ENCODE peak calls at places on chromosomes 13 and 19, in eight cellular contexts. G, U, E, M, K, I, N and Z are unnamed samples.

GRCh38 chr19:12867120-12868099 is 13.8 kb downstream of the DNASE2 start:
- DNase-seq in G (no peak), U (peak), E (peak), M (no peak), K (no peak), I (peak), N (peak), Z (peak)

GRCh38 chr19:39531834-39532232 is 819 bp downstream of the EID2B start:
- DNase-seq in G (peak), U (no peak), E (no peak), M (no peak), K (no peak), I (no peak), N (no peak), Z (no peak)

GRCh38 chr19:913080-913748 is at the start of gene R3HDM4:
- DNase-seq in G (peak), U (no peak), E (peak), M (no peak), K (peak), I (peak), N (peak), Z (peak)

GRCh38 chr13:40609972-40610726 is 56.3 kb downstream of the FOXO1 start:
- DNase-seq in G (no peak), U (peak), E (no peak), M (no peak), K (no peak), I (no peak), N (no peak), Z (no peak)

GRCh38 chr19:57888494-57889231 is at the start of gene ZNF814:
- DNase-seq in G (peak), U (peak), E (peak), M (no peak), K (peak), I (peak), N (peak), Z (peak)

GRCh38 chr13:34627499-34627898 is 314.6 kb upstream of the NBEA start:
- DNase-seq in G (no peak), U (no peak), E (no peak), M (no peak), K (no peak), I (no peak), N (no peak), Z (no peak)

GRCh38 chr19:14147797-14148605 is 11.6 kb upstream of the ASF1B start:
- DNase-seq in G (peak), U (peak), E (peak), M (peak), K (peak), I (peak), N (peak), Z (peak)

GRCh38 chr19:39557791-39558622 is 18.0 kb upstream of the EID2 start:
- DNase-seq in G (no peak), U (no peak), E (no peak), M (peak), K (no peak), I (no peak), N (no peak), Z (no peak)

GRCh38 chr19:9935409-9936062 is 779 bp downstream of the OLFM2 start:
- DNase-seq in G (no peak), U (no peak), E (no peak), M (no peak), K (no peak), I (peak), N (no peak), Z (no peak)

GRCh38 chr13:39196957-39197644 is 158.8 kb downstream of the NHLRC3 start:
- DNase-seq in G (no peak), U (no peak), E (no peak), M (no peak), K (no peak), I (no peak), N (no peak), Z (no peak)

GRCh38 chr13:33110386-33110712 is 94.1 kb downstream of the KL start:
- DNase-seq in G (no peak), U (no peak), E (no peak), M (no peak), K (no peak), I (no peak), N (no peak), Z (no peak)

GRCh38 chr19:40084948-40085347 is 5.8 kb downstream of the ZNF780A start:
- DNase-seq in G (no peak), U (no peak), E (no peak), M (peak), K (no peak), I (no peak), N (no peak), Z (no peak)

GRCh38 chr19:56191115-56191514 is 6.5 kb downstream of the ZSCAN5B start:
- DNase-seq in G (no peak), U (no peak), E (no peak), M (no peak), K (no peak), I (no peak), N (no peak), Z (no peak)

GRCh38 chr13:112885782-112886268 is 83.2 kb upstream of the MCF2L start:
- DNase-seq in G (peak), U (peak), E (peak), M (peak), K (peak), I (peak), N (peak), Z (no peak)

GRCh38 chr13:110574161-110574560 is 12.6 kb upstream of the RAB20 start:
- DNase-seq in G (no peak), U (no peak), E (no peak), M (no peak), K (no peak), I (no peak), N (no peak), Z (no peak)

GRCh38 chr13:94987869-94988268 is 275.5 kb upstream of the SOX21 start:
- DNase-seq in G (no peak), U (no peak), E (no peak), M (no peak), K (no peak), I (no peak), N (no peak), Z (no peak)

GRCh38 chr19:37313335-37313627 is 57.6 kb upstream of the ZNF527 start:
- DNase-seq in G (no peak), U (no peak), E (no peak), M (no peak), K (no peak), I (no peak), N (no peak), Z (no peak)
- H3K27ac ChIP-seq in G (peak), U (no peak), E (no peak), M (no peak), K (no peak), I (no peak), N (no peak), Z (no peak)

GRCh38 chr19:37551123-37551993 is 43.2 kb downstream of the ZNF571 start:
- DNase-seq in G (no peak), U (peak), E (no peak), M (no peak), K (no peak), I (no peak), N (no peak), Z (peak)
- TF ChIP-seq CTCF in G (no peak), U (peak), E (no peak), M (no peak), K (no peak), I (peak), N (no peak), Z (peak)

DNA sequence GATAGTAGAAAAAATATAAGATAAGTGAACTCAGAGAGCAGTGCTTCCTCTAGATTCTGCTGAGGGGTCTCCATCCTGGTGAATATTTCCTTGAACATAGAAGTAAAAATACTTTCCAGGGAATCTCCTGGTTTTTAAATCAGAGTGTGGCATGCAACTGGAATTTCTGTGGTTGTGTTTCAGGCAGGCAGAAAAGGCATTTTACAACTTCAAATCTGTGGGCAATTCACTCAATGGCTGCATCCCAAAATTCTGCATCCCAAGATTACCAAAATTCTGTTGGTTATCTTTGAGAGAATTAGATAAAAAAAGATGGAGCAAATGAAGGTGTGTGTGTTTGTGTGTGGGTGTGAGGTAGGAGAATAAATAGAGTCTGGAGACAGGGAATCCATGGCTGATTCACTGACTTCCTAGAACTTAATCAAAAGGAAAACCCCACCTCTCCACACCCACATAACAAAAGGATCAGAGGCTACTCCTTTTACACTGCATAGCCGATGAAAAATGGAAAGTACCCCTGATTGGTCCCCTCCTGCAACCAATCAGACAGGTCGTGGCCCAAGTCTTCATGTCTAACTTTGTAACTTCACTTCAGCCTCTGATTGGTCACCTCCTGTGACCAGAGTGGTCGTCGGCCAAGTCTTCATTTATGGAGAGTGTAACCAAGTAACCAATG is 112.9 kb downstream of the DLEU7 start:
- DNase-seq in G (no peak), U (peak), E (no peak), M (no peak), K (no peak), I (no peak), N (no peak), Z (no peak)
- H3K27ac ChIP-seq in G (no peak), U (no peak), E (no peak), M (no peak), K (no peak), I (no peak), N (no peak), Z (no peak)

DNA sequence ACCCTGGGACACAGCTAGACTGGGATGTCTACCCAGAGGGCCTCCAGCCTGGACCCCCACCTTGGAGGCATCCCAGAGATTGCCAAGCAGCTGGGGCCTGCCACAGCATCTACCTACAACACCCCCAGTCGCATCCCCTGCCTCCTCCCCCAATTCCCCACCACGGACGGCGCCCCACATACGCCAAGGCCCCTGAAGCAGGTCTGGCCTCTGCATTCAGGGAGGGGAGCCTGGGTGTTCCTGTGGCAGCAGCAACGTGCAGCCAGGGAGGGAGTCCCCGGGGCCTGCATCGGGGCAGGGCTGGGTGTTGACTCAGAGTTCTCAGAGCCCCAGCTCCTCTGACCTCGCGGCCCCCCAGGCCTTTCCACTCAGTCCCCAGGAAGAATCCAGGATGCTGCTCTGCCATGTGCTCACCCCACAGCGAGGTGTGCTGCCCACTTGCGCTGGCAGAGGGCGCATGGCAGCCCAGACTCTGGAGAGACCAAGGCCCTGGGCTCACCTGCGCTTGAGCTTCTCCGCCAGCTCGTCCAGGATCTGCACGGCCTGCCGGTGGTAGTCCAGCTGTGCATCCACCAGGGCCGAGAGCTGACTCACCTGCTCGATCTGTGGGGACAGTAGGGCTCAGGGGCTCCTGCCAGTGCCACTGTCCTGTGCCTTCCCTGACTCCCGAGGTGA is 19.6 kb downstream of the MPND start:
- DNase-seq in G (peak), U (no peak), E (peak), M (no peak), K (no peak), I (peak), N (no peak), Z (no peak)
- TF ChIP-seq CTCF in G (no peak), U (no peak), E (no peak), M (peak), K (no peak), I (peak), N (no peak), Z (no peak)

GRCh38 chr19:3094638-3095374 is 644 bp downstream of the GNA11 start:
- DNase-seq in G (no peak), U (no peak), E (no peak), M (no peak), K (no peak), I (no peak), N (no peak), Z (no peak)
- H3K27ac ChIP-seq in G (peak), U (peak), E (no peak), M (peak), K (peak), I (no peak), N (peak), Z (no peak)

GRCh38 chr13:31426395-31426794 is 226.6 kb downstream of the B3GLCT start:
- DNase-seq in G (no peak), U (no peak), E (no peak), M (no peak), K (no peak), I (no peak), N (no peak), Z (no peak)

GRCh38 chr13:31427151-31427867 is 227.5 kb downstream of the B3GLCT start:
- DNase-seq in G (no peak), U (no peak), E (no peak), M (no peak), K (no peak), I (no peak), N (no peak), Z (no peak)

GRCh38 chr13:31421756-31422155 is 222.0 kb downstream of the B3GLCT start:
- DNase-seq in G (no peak), U (no peak), E (no peak), M (no peak), K (no peak), I (no peak), N (no peak), Z (no peak)

DNA sequence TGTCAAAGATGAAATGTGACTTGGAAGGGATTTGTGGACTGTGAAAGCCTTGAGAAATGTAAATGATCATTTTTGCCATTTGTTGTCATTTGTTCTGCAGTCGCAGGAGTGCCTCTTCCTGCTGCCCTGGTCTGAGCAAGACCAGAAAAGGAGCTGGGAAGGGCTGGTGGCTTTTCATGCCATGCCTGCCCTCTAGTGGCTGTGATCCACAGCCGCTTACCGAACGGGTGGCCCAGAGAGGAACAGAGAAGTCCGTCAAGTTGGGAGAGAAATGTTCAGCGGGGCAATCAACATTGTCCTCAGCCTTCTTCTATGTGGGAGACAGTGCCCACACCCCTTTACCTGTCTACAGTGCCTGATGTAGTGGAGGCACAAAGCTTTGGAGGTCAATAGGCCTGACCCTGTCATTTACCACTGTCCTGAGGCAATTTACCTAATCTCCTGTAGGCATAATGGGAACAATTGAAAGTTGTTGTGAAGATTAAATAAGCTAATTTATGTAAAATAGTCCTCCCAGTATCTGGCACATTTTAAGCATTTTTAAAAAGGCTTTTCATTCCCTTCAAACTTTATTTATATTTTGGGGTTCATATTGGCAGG is 224.5 kb downstream of the B3GLCT start:
- DNase-seq in G (peak), U (peak), E (peak), M (peak), K (peak), I (peak), N (peak), Z (peak)
- TF ChIP-seq CTCF in G (peak), U (peak), E (peak), M (peak), K (peak), I (peak), N (peak), Z (peak)

GRCh38 chr19:19109601-19110000 is 28.7 kb downstream of the TMEM161A start:
- DNase-seq in G (no peak), U (no peak), E (no peak), M (no peak), K (no peak), I (no peak), N (no peak), Z (no peak)
- H3K27ac ChIP-seq in G (no peak), U (no peak), E (no peak), M (no peak), K (no peak), I (no peak), N (peak), Z (no peak)

GRCh38 chr19:47110521-47111080 is 3.0 kb downstream of the ZC3H4 start:
- DNase-seq in G (no peak), U (no peak), E (no peak), M (no peak), K (no peak), I (no peak), N (no peak), Z (peak)
- TF ChIP-seq CTCF in G (no peak), U (no peak), E (no peak), M (no peak), K (no peak), I (no peak), N (no peak), Z (no peak)